ENCODE peak calls at places on chromosomes 11 and 22, in seven cellular contexts. Y is AG04450, G is PC-9, T is IMR-90, H is pancreas, M is esophagus muscularis mucosa, A is lower lobe of right lung. R is an unnamed sample.
A peak's percentile ranks its signal among the peaks of the same experiment; 100 is the strongest.

GRCh38 chr11:75547617-75548054 is 14.4 kb upstream of the SERPINH1 start:
- DNase-seq in Y (no peak), T (peak; percentile 65), H (peak; percentile 36), G (peak; percentile 72), M (no peak), A (peak; percentile 78), R (peak; percentile 78)

GRCh38 chr11:5204787-5205186 is 4.3 kb upstream of the OR51V1 start:
- DNase-seq in M (no peak), Y (peak; percentile 58), H (no peak), A (no peak), G (peak; percentile 1), T (peak; percentile 90), R (peak; percentile 70)

GRCh38 chr11:693415-693831 is 1.6 kb downstream of the DEAF1 start:
- DNase-seq in G (no peak), H (no peak), Y (no peak), A (no peak), T (no peak), M (no peak), R (no peak)

GRCh38 chr11:61065955-61066638 is 36.2 kb upstream of the CD5 start:
- DNase-seq in H (no peak), A (no peak), T (no peak), M (no peak), Y (no peak), G (no peak), R (no peak)

GRCh38 chr22:47777426-47777825 is 1015.0 kb downstream of the TBC1D22A start:
- DNase-seq in H (no peak), Y (no peak), G (no peak), A (no peak), M (no peak), T (no peak), R (no peak)

GRCh38 chr11:118319031-118319814 is 14.7 kb downstream of the CD3E start:
- DNase-seq in A (no peak), M (no peak), G (no peak), H (no peak), T (no peak), Y (no peak), R (no peak)

GRCh38 chr11:10526974-10527918 is 13.7 kb downstream of the RNF141 start:
- DNase-seq in T (peak; percentile 66), H (no peak), A (no peak), Y (no peak), G (no peak), M (no peak), R (peak; percentile 59)

GRCh38 chr11:16772141-16772512 is 33.7 kb downstream of the C11orf58 start:
- DNase-seq in G (no peak), A (no peak), T (no peak), H (no peak), M (peak; percentile 29), Y (no peak), R (no peak)

GRCh38 chr11:56950510-56950909 is 38.2 kb upstream of the OR5AK2 start:
- DNase-seq in Y (no peak), G (no peak), H (no peak), A (no peak), M (no peak), T (no peak), R (no peak)

GRCh38 chr11:7787239-7787638 is 9.5 kb downstream of the OR5P2 start:
- DNase-seq in Y (no peak), M (no peak), T (no peak), H (no peak), G (no peak), A (no peak), R (no peak)

GRCh38 chr11:69055598-69056516 is 7.1 kb downstream of the TPCN2 start:
- DNase-seq in M (no peak), A (peak; percentile 79), T (no peak), Y (no peak), H (no peak), G (no peak), R (no peak)

GRCh38 chr11:64449381-64450167 is 90.6 kb downstream of the RPS6KA4 start:
- DNase-seq in H (peak; percentile 62), M (no peak), T (peak; percentile 25), G (peak; percentile 80), Y (no peak), A (peak; percentile 73), R (peak; percentile 80)

GRCh38 chr11:91596111-91596510 is 628.5 kb upstream of the FAT3 start:
- DNase-seq in T (no peak), M (no peak), A (no peak), H (no peak), Y (no peak), G (no peak), R (no peak)

GRCh38 chr11:125957623-125958330 is 11.9 kb downstream of the VSIG10L2 start:
- DNase-seq in T (no peak), Y (no peak), A (no peak), G (no peak), H (no peak), M (no peak), R (no peak)

GRCh38 chr22:19597399-19597735 is 73.2 kb upstream of the CLDN5 start:
- DNase-seq in H (no peak), G (no peak), T (no peak), Y (no peak), M (no peak), A (no peak), R (no peak)

GRCh38 chr11:113675003-113675471 is 31.1 kb downstream of the TMPRSS5 start:
- DNase-seq in H (no peak), G (no peak), T (peak; percentile 88), A (no peak), Y (peak; percentile 32), M (no peak), R (peak; percentile 38)

GRCh38 chr22:41596776-41597634 is 7.4 kb upstream of the PMM1 start:
- DNase-seq in T (peak; percentile 37), G (peak; percentile 76), M (no peak), A (peak; percentile 78), H (peak; percentile 61), Y (no peak), R (no peak)

GRCh38 chr11:33930317-33931021 is 38.6 kb upstream of the LMO2 start:
- DNase-seq in G (no peak), A (no peak), Y (no peak), M (no peak), T (no peak), H (no peak), R (no peak)

GRCh38 chr11:66050581-66051231 is 1.5 kb upstream of the SF3B2 start:
- DNase-seq in M (no peak), T (no peak), Y (no peak), H (no peak), G (no peak), A (no peak), R (no peak)

GRCh38 chr22:50576070-50576469 is 2.2 kb downstream of the CPT1B start:
- DNase-seq in G (peak; percentile 24), Y (no peak), A (no peak), M (no peak), H (no peak), T (peak; percentile 44), R (no peak)

GRCh38 chr11:112745958-112746357 is 215.3 kb upstream of the NCAM1 start:
- DNase-seq in H (no peak), A (no peak), G (no peak), Y (no peak), T (no peak), M (no peak), R (no peak)

GRCh38 chr11:271316-271715 is 6.9 kb upstream of the NLRP6 start:
- DNase-seq in H (no peak), A (no peak), M (no peak), G (no peak), Y (no peak), T (no peak), R (no peak)

GRCh38 chr11:6608726-6609501 is 3.1 kb downstream of the TAF10 start:
- DNase-seq in T (no peak), H (no peak), Y (no peak), M (peak; percentile 62), G (no peak), A (no peak), R (no peak)

DNA sequence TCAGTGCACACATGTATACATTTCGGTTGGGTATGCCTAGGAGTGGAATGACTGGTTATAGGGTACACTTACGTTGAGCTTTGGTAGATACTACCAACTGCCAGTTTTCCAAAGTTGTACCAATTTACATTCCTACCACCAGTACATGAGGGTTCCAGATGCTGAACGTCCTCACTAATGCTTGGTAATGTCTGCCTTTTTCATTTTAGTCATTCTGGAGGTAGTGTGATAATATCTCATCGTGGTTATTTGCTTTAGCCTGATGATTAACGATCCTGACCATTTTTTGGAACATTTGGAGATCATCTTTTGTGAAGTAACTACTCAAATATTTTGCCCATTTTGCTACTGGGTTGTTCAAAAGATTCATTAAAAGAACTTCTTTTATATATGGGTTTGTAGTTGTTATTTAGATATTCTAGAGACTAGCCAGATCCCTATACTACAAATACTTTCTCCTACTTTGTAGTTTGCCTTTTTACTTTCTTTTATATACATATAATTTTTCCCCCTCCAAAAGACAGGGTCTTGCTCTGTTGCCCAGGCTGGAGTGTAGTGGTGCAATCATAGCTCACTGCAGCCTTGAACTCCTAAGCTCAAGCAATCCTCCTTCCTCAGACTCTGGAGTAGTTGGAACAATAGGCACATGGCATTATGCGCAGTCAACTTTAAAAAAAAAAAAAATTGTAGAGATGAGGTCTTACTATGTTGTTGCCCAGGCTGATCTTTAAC is 62.1 kb downstream of the RBFOX2 start:
- DNase-seq in M (no peak), T (peak; percentile 35), H (no peak), Y (no peak), A (no peak), G (no peak), R (no peak)
- TF ChIP-seq CTCF in M (no peak), T (no peak), H (no peak), Y (peak; percentile 37), A (no peak), G (no peak), R (no peak)

GRCh38 chr22:31575190-31575589 is 78.9 kb downstream of the SFI1 start:
- DNase-seq in G (no peak), M (no peak), Y (no peak), T (no peak), H (no peak), A (no peak), R (no peak)
- H3K27ac ChIP-seq in G (no peak overlapping the region), M (no peak overlapping the region), Y (no peak overlapping the region), T (no peak overlapping the region), H (no peak overlapping the region), A (no peak overlapping the region), R (no peak overlapping the region)

GRCh38 chr11:78425436-78425835 is 7.8 kb upstream of the GAB2 start:
- DNase-seq in H (no peak), M (no peak), G (no peak), A (no peak), T (no peak), Y (no peak), R (no peak)
- TF ChIP-seq CTCF in H (no peak), M (no peak), G (no peak), A (no peak), T (no peak), Y (no peak), R (no peak)

GRCh38 chr22:28029962-28030361 is 110.9 kb upstream of the PITPNB start:
- DNase-seq in T (no peak), H (no peak), M (no peak), Y (no peak), A (no peak), G (no peak), R (no peak)

GRCh38 chr22:28027453-28028448 is 108.7 kb upstream of the PITPNB start:
- DNase-seq in Y (no peak), H (no peak), A (no peak), M (no peak), T (no peak), G (no peak), R (no peak)

GRCh38 chr22:28030442-28030841 is 111.4 kb upstream of the PITPNB start:
- DNase-seq in T (peak; percentile 31), A (no peak), M (no peak), Y (no peak), H (no peak), G (no peak), R (no peak)

GRCh38 chr22:28031383-28031922 is 112.4 kb upstream of the PITPNB start:
- DNase-seq in H (no peak), T (no peak), G (no peak), M (no peak), Y (no peak), A (no peak), R (no peak)

GRCh38 chr22:28029201-28029948 is 110.3 kb upstream of the PITPNB start:
- DNase-seq in M (no peak), G (peak; percentile 76), A (peak; percentile 61), H (peak; percentile 87), T (peak; percentile 49), Y (no peak), R (no peak)
- H3K27ac ChIP-seq in M (peak overlapping the region; percentile 49), G (peak overlapping the region; percentile 57), A (peak overlapping the region; percentile 76), H (peak overlapping the region; percentile 54), T (no peak overlapping the region), Y (no peak overlapping the region), R (peak overlapping the region; percentile 33)